ENCODE peak calls at places on chromosomes 16 and 17, in seven cellular contexts. K is activated T-cell treated with anti-CD3 and anti-CD28 coated beads, Interleukin-2, amount 50 U/mL, for 72 hours; E is pancreas; S is stimulated activated effector memory CD8-positive, alpha-beta T cell treated with anti-CD3 and anti-CD28 coated beads, Interleukin-12 subunit alpha, Interleukin-12 subunit beta, amount 100 ng/mL, for 72 hours; V is naive thymus-derived CD4-positive, alpha-beta T cell; A is WTC11; T is left cardiac atrium. U is an unnamed sample.

GRCh38 chr16:1960665-1961630 is 1.6 kb downstream of the NDUFB10 start:
- ATAC-seq in K (no peak), E (no peak), S (peak; percentile 0), V (no peak), A (peak; percentile 17), T (no peak), U (peak; percentile 6)

GRCh38 chr17:66711936-66712335 is 123.0 kb upstream of the CACNG5 start:
- ATAC-seq in K (no peak), E (peak; percentile 94), S (no peak), V (no peak), A (peak; percentile 80), T (peak; percentile 11), U (peak; percentile 79)

GRCh38 chr16:75120253-75120652 is 3.7 kb upstream of the LDHD start:
- ATAC-seq in K (no peak), E (no peak), S (no peak), V (no peak), A (no peak), T (no peak), U (no peak)

GRCh38 chr17:77395609-77396008 is 254.8 kb downstream of the SEC14L1 start:
- ATAC-seq in K (no peak), E (no peak), S (no peak), V (no peak), A (no peak), T (no peak), U (no peak)

GRCh38 chr16:22322021-22322471 is 24.8 kb downstream of the POLR3E start:
- ATAC-seq in K (no peak), E (no peak), S (no peak), V (no peak), A (no peak), T (no peak), U (no peak)

GRCh38 chr16:53904533-53904932 is 200.6 kb downstream of the FTO start:
- ATAC-seq in K (no peak), E (no peak), S (no peak), V (no peak), A (no peak), T (peak; percentile 21), U (peak; percentile 91)

GRCh38 chr16:84302111-84302954 is 7.7 kb downstream of the WFDC1 start:
- ATAC-seq in K (no peak), E (no peak), S (no peak), V (no peak), A (no peak), T (no peak), U (no peak)

GRCh38 chr17:48038687-48039086 is 1.1 kb upstream of the COPZ2 start:
- ATAC-seq in K (no peak), E (no peak), S (no peak), V (no peak), A (no peak), T (no peak), U (no peak)

GRCh38 chr17:29131814-29132682 is 48.1 kb downstream of the MYO18A start:
- ATAC-seq in K (peak; percentile 65), E (peak; percentile 32), S (peak; percentile 60), V (no peak), A (no peak), T (peak; percentile 87), U (no peak)

GRCh38 chr17:80348551-80349436 is 66.2 kb upstream of the ENDOV start:
- ATAC-seq in K (peak; percentile 14), E (no peak), S (peak; percentile 48), V (no peak), A (no peak), T (no peak), U (no peak)

GRCh38 chr16:28324235-28324886 is 32.0 kb downstream of the SBK1 start:
- ATAC-seq in K (no peak), E (no peak), S (no peak), V (no peak), A (no peak), T (no peak), U (no peak)

GRCh38 chr16:19573997-19574396 is 18.5 kb downstream of the VPS35L start:
- ATAC-seq in K (no peak), E (no peak), S (no peak), V (no peak), A (no peak), T (peak; percentile 26), U (no peak)

GRCh38 chr17:55056530-55056929 is 88.0 kb downstream of the STXBP4 start:
- ATAC-seq in K (no peak), E (peak; percentile 94), S (no peak), V (no peak), A (no peak), T (no peak), U (peak; percentile 46)

GRCh38 chr17:1714488-1714979 is 4.4 kb upstream of the TLCD2 start:
- ATAC-seq in K (no peak), E (peak; percentile 52), S (no peak), V (no peak), A (peak; percentile 8), T (peak; percentile 56), U (peak; percentile 41)

GRCh38 chr17:41474863-41475262 is 6.1 kb downstream of the KRT35 start:
- ATAC-seq in K (no peak), E (no peak), S (no peak), V (no peak), A (no peak), T (no peak), U (no peak)

U was measured in esophagus mucosa.